ENCODE peak calls at places on chromosomes 5 and 9, in six cellular contexts. E is hippocampal formation; B is naive B cell; R is stimulated activated naive CD8-positive, alpha-beta T cell treated with anti-CD3 and anti-CD28 coated beads, Interleukin-15, amount 100 ng/mL, for 72 hours; Y is effector memory CD4-positive, alpha-beta T cell; K is AG09319. A is an unnamed sample.

GRCh38 chr9:111013250-111013649 is 25.0 kb downstream of the LPAR1 start:
- DNase-seq in E (no peak), B (no peak), R (no peak), Y (no peak), K (no peak), A (no peak)

GRCh38 chr5:92017786-92018185 is 634.7 kb upstream of the ARRDC3 start:
- DNase-seq in E (no peak), B (no peak), R (no peak), Y (no peak), K (no peak), A (no peak)

GRCh38 chr5:80184235-80185023 is 71.4 kb downstream of the SERINC5 start:
- DNase-seq in E (no peak), B (no peak), R (peak; percentile 15), Y (no peak), K (no peak), A (no peak)

GRCh38 chr9:112446518-112446917 is 40.1 kb upstream of the KIAA1958 start:
- DNase-seq in E (no peak), B (no peak), R (no peak), Y (no peak), K (no peak), A (no peak)

GRCh38 chr9:87594662-87595061 is 97.0 kb downstream of the DAPK1 start:
- DNase-seq in E (no peak), B (no peak), R (no peak), Y (no peak), K (no peak), A (no peak)

GRCh38 chr5:41246376-41246775 is 33.0 kb upstream of the C6 start:
- DNase-seq in E (no peak), B (no peak), R (no peak), Y (no peak), K (peak; percentile 23), A (no peak)

GRCh38 chr9:107685901-107686300 is 196.3 kb upstream of the KLF4 start:
- DNase-seq in E (no peak), B (no peak), R (no peak), Y (no peak), K (no peak), A (no peak)

GRCh38 chr5:126811515-126812198 is 34.7 kb downstream of the LMNB1 start:
- DNase-seq in E (no peak), B (peak; percentile 12), R (peak; percentile 30), Y (peak; percentile 11), K (no peak), A (peak; percentile 6)

GRCh38 chr9:18233776-18234445 is 240.0 kb upstream of the ADAMTSL1 start:
- DNase-seq in E (no peak), B (no peak), R (no peak), Y (no peak), K (no peak), A (no peak)

GRCh38 chr5:69368458-69369368 is 607 bp downstream of the AK6 start:
- DNase-seq in E (no peak), B (no peak), R (peak; percentile 23), Y (no peak), K (peak; percentile 1), A (no peak)

GRCh38 chr9:79812507-79813261 is 240.9 kb downstream of the TLE4 start:
- DNase-seq in E (no peak), B (peak; percentile 72), R (peak; percentile 29), Y (no peak), K (no peak), A (no peak)

GRCh38 chr5:23139338-23140171 is 286.4 kb upstream of the CDH12 start:
- DNase-seq in E (no peak), B (peak; percentile 5), R (no peak), Y (no peak), K (no peak), A (no peak)

GRCh38 chr9:73074176-73074708 is 77.4 kb upstream of the ANXA1 start:
- DNase-seq in E (no peak), B (no peak), R (no peak), Y (no peak), K (no peak), A (no peak)

GRCh38 chr5:65858316-65858715 is 68.1 kb upstream of the ERBIN start:
- DNase-seq in E (no peak), B (no peak), R (no peak), Y (no peak), K (no peak), A (no peak)

GRCh38 chr5:80438739-80439138 is 30.9 kb downstream of the ZFYVE16 start:
- DNase-seq in E (no peak), B (no peak), R (no peak), Y (no peak), K (no peak), A (no peak)

GRCh38 chr9:87433853-87434252 is 63.8 kb upstream of the DAPK1 start:
- DNase-seq in E (no peak), B (no peak), R (no peak), Y (no peak), K (no peak), A (no peak)

GRCh38 chr5:157718529-157718928 is 12.7 kb upstream of the THG1L start:
- DNase-seq in E (peak; percentile 79), B (peak; percentile 53), R (no peak), Y (no peak), K (peak; percentile 49), A (no peak)

GRCh38 chr9:2324742-2325141 is 296.8 kb upstream of the VLDLR start:
- DNase-seq in E (no peak), B (no peak), R (no peak), Y (no peak), K (no peak), A (no peak)

GRCh38 chr5:173041881-173042481 is 14.2 kb upstream of the CREBRF start:
- DNase-seq in E (no peak), B (no peak), R (no peak), Y (no peak), K (no peak), A (no peak)

GRCh38 chr9:131402738-131403492 is 9.0 kb downstream of the PRRC2B start:
- DNase-seq in E (peak; percentile 79), B (no peak), R (no peak), Y (no peak), K (peak; percentile 70), A (no peak)

GRCh38 chr9:81690251-81690851 is 1.0 kb upstream of the TLE1 start:
- DNase-seq in E (no peak), B (peak; percentile 17), R (no peak), Y (no peak), K (no peak), A (no peak)

GRCh38 chr9:122370869-122371467 is at the start of gene PTGS1:
- DNase-seq in E (no peak), B (peak; percentile 64), R (no peak), Y (no peak), K (no peak), A (no peak)

GRCh38 chr9:138101444-138102234 is 224.1 kb downstream of the CACNA1B start:
- DNase-seq in E (no peak), B (no peak), R (peak; percentile 4), Y (no peak), K (no peak), A (no peak)

GRCh38 chr5:107404595-107405366 is 266.0 kb downstream of the EFNA5 start:
- DNase-seq in E (no peak), B (no peak), R (no peak), Y (no peak), K (no peak), A (no peak)

GRCh38 chr9:122835313-122835731 is 6.9 kb upstream of the PDCL start:
- DNase-seq in E (no peak), B (no peak), R (peak; percentile 30), Y (no peak), K (no peak), A (no peak)

GRCh38 chr5:151719228-151719861 is 32.6 kb upstream of the SPARC start:
- DNase-seq in E (no peak), B (no peak), R (peak; percentile 22), Y (no peak), K (no peak), A (no peak)

GRCh38 chr9:127025042-127025441 is 97.4 kb downstream of the ANGPTL2 start:
- DNase-seq in E (no peak), B (no peak), R (no peak), Y (no peak), K (no peak), A (no peak)

GRCh38 chr9:73869261-73869660 is 627.9 kb upstream of the RORB start:
- DNase-seq in E (no peak), B (peak; percentile 3), R (peak; percentile 9), Y (no peak), K (no peak), A (no peak)

GRCh38 chr9:70600479-70600878 is 186.0 kb upstream of the KLF9 start:
- DNase-seq in E (no peak), B (no peak), R (no peak), Y (no peak), K (peak; percentile 57), A (no peak)

GRCh38 chr9:129351058-129351641 is 173.1 kb upstream of the IER5L start:
- DNase-seq in E (no peak), B (no peak), R (no peak), Y (no peak), K (no peak), A (no peak)

GRCh38 chr9:121160025-121160424 is 41.6 kb downstream of the RAB14 start:
- DNase-seq in E (no peak), B (peak; percentile 50), R (no peak), Y (no peak), K (no peak), A (no peak)

GRCh38 chr9:91295357-91295756 is 66.4 kb downstream of the AUH start:
- DNase-seq in E (no peak), B (no peak), R (no peak), Y (no peak), K (no peak), A (no peak)

A was measured in T follicular helper cell.